ENCODE peak calls at places on chromosomes 2 and 18, in four cellular contexts. One of them, this sample, is unnamed.

GRCh38 chr2:222769446-222769845 is 91.4 kb upstream of the ACSL3 start:
- DNase-seq in GM12864: no peak
- DNase-seq in body of pancreas: no peak
- DNase-seq in lung: no peak
- DNase-seq in this sample: no peak

GRCh38 chr2:177161741-177162440 is 50.7 kb upstream of the HNRNPA3 start:
- DNase-seq in body of pancreas: peak; percentile 40
- DNase-seq in GM12864: no peak
- DNase-seq in lung: no peak
- DNase-seq in this sample: no peak

GRCh38 chr18:9704233-9705118 is 3.6 kb upstream of the RAB31 start:
- DNase-seq in GM12864: no peak
- DNase-seq in body of pancreas: no peak
- DNase-seq in lung: no peak
- DNase-seq in this sample: no peak

GRCh38 chr2:149218500-149218899 is 111.9 kb upstream of the LYPD6 start:
- DNase-seq in GM12864: no peak
- DNase-seq in lung: no peak
- DNase-seq in body of pancreas: no peak
- DNase-seq in this sample: no peak

GRCh38 chr2:69309336-69310048 is 77.5 kb downstream of the GFPT1 start:
- DNase-seq in GM12864: no peak
- DNase-seq in body of pancreas: peak; percentile 57
- DNase-seq in lung: no peak
- DNase-seq in this sample: no peak

GRCh38 chr18:70659026-70659726 is 370.3 kb downstream of the SOCS6 start:
- DNase-seq in GM12864: no peak
- DNase-seq in body of pancreas: no peak
- DNase-seq in lung: no peak
- DNase-seq in this sample: no peak

GRCh38 chr2:222864296-222864695 is 3.5 kb downstream of the ACSL3 start:
- DNase-seq in GM12864: no peak
- DNase-seq in body of pancreas: no peak
- DNase-seq in lung: no peak
- DNase-seq in this sample: peak; percentile 85

GRCh38 chr18:26579941-26580618 is 31.7 kb upstream of the KCTD1 start:
- DNase-seq in body of pancreas: peak; percentile 16
- DNase-seq in lung: peak; percentile 76
- DNase-seq in GM12864: no peak
- DNase-seq in this sample: no peak

GRCh38 chr18:37218022-37218590 is 347.5 kb downstream of the CELF4 start:
- DNase-seq in GM12864: no peak
- DNase-seq in body of pancreas: no peak
- DNase-seq in lung: no peak
- DNase-seq in this sample: no peak

GRCh38 chr18:25074925-25075693 is 276.9 kb downstream of the ZNF521 start:
- DNase-seq in body of pancreas: no peak
- DNase-seq in lung: no peak
- DNase-seq in GM12864: no peak
- DNase-seq in this sample: no peak

GRCh38 chr2:202104286-202104870 is 31.3 kb downstream of the KIAA2012 start:
- DNase-seq in GM12864: peak; percentile 5
- DNase-seq in body of pancreas: peak; percentile 10
- DNase-seq in lung: no peak
- DNase-seq in this sample: peak; percentile 41

GRCh38 chr2:235496239-235496621 is 2.4 kb downstream of the AGAP1 start:
- DNase-seq in lung: no peak
- DNase-seq in body of pancreas: no peak
- DNase-seq in GM12864: no peak
- DNase-seq in this sample: no peak

GRCh38 chr2:42100696-42101585 is 53.1 kb downstream of the PKDCC start:
- DNase-seq in GM12864: no peak
- DNase-seq in body of pancreas: peak; percentile 73
- DNase-seq in lung: peak; percentile 52
- DNase-seq in this sample: no peak

GRCh38 chr18:51330148-51330547 is 132.7 kb upstream of the MEX3C start:
- DNase-seq in body of pancreas: no peak
- DNase-seq in GM12864: no peak
- DNase-seq in lung: no peak
- DNase-seq in this sample: no peak

GRCh38 chr2:101047774-101048173 is 45.7 kb downstream of the RPL31 start:
- DNase-seq in lung: no peak
- DNase-seq in body of pancreas: no peak
- DNase-seq in GM12864: no peak
- DNase-seq in this sample: no peak

GRCh38 chr18:49725809-49726514 is 87.4 kb downstream of the ACAA2 start:
- DNase-seq in body of pancreas: peak; percentile 37
- DNase-seq in GM12864: no peak
- DNase-seq in lung: peak; percentile 51
- DNase-seq in this sample: peak; percentile 98

GRCh38 chr2:32947484-32948143 is 861 bp downstream of the LTBP1 start:
- DNase-seq in body of pancreas: peak; percentile 52
- DNase-seq in GM12864: no peak
- DNase-seq in lung: peak; percentile 30
- DNase-seq in this sample: no peak

GRCh38 chr2:222572761-222573174 is 83.1 kb downstream of the FARSB start:
- DNase-seq in lung: no peak
- DNase-seq in body of pancreas: peak; percentile 25
- DNase-seq in GM12864: no peak
- DNase-seq in this sample: no peak

GRCh38 chr2:121063471-121063870 is 221.5 kb downstream of the TFCP2L1 start:
- DNase-seq in lung: no peak
- DNase-seq in GM12864: no peak
- DNase-seq in body of pancreas: no peak
- DNase-seq in this sample: no peak

GRCh38 chr2:222854773-222855700 is 5.8 kb upstream of the ACSL3 start:
- DNase-seq in lung: no peak
- DNase-seq in GM12864: no peak
- DNase-seq in body of pancreas: no peak
- DNase-seq in this sample: no peak

GRCh38 chr2:207352978-207353377 is 176.8 kb upstream of the CREB1 start:
- DNase-seq in lung: no peak
- DNase-seq in GM12864: no peak
- DNase-seq in body of pancreas: no peak
- DNase-seq in this sample: peak; percentile 11

GRCh38 chr2:159600752-159601151 is 15.6 kb downstream of the BAZ2B start:
- DNase-seq in body of pancreas: no peak
- DNase-seq in lung: no peak
- DNase-seq in GM12864: no peak
- DNase-seq in this sample: no peak

DNA sequence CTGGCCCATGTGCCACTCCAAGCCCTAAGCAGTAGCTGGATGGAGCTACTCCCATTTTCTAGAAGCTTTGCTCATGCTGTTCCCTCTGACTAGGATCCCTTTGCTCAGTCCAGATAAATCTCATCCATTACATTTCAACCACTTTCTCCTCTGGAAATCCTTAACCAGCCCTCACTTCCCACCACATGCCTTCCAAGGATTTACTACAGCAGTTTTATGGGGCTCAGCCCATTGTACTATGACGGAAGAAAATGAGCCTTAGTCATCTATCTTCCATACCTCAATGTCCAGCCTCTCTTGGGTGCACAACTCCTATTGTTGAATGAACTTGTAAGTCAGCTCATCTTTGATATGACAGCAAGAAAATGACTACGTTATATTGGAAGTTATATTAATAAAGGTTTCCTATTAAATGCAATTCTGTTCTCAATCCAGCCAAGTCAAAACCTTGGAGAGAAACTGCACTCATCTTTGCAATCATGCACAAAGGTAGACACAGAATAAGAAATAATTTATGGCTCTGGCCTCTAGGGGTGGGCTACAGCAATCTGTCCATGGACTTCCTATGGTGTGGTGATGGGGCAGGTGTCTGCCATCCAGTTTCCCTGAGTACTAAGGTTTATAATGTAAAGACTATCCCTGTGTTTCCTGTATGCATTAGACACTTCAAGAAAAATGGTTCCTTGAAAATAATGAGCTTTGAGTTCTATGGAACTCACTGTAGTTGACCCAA is 3.4 kb downstream of the B4GALT6 start:
- DNase-seq in body of pancreas: no peak
- DNase-seq in lung: no peak
- DNase-seq in GM12864: no peak
- DNase-seq in this sample: no peak
- TF ChIP-seq CTCF in body of pancreas: no peak
- TF ChIP-seq CTCF in lung: no peak
- TF ChIP-seq CTCF in GM12864: peak; percentile 68
- TF ChIP-seq CTCF in this sample: no peak

GRCh38 chr18:72697706-72698105 is 153.6 kb upstream of the CBLN2 start:
- DNase-seq in GM12864: no peak
- DNase-seq in lung: no peak
- DNase-seq in body of pancreas: no peak
- DNase-seq in this sample: no peak

GRCh38 chr18:72692086-72692485 is 147.9 kb upstream of the CBLN2 start:
- DNase-seq in lung: no peak
- DNase-seq in GM12864: no peak
- DNase-seq in body of pancreas: peak; percentile 50
- DNase-seq in this sample: no peak

DNA sequence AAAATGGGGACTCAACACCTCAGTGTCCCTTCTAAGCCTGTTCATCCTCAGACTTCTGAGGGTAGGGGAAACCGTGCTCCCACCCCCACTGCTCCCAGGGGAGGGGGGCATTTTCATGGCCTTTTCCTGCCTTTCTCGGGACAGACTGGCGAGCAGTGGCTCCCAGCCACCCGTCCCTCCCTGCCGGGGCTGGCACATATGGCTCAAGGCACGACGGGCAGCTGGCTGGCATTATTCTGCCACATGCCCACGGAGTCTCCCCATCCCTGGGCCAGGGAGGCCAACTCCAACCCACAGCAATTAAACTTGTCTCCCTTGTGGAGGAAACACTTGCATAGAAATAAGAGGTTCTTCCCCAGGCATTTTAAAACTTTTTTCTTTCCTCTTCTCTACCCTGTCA is 148.5 kb upstream of the CBLN2 start:
- DNase-seq in body of pancreas: peak; percentile 9
- DNase-seq in GM12864: no peak
- DNase-seq in lung: no peak
- DNase-seq in this sample: no peak
- H3K4me3 ChIP-seq in body of pancreas: no peak overlapping the region
- H3K4me3 ChIP-seq in GM12864: no peak overlapping the region
- H3K4me3 ChIP-seq in lung: no peak overlapping the region
- H3K4me3 ChIP-seq in this sample: no peak overlapping the region

DNA sequence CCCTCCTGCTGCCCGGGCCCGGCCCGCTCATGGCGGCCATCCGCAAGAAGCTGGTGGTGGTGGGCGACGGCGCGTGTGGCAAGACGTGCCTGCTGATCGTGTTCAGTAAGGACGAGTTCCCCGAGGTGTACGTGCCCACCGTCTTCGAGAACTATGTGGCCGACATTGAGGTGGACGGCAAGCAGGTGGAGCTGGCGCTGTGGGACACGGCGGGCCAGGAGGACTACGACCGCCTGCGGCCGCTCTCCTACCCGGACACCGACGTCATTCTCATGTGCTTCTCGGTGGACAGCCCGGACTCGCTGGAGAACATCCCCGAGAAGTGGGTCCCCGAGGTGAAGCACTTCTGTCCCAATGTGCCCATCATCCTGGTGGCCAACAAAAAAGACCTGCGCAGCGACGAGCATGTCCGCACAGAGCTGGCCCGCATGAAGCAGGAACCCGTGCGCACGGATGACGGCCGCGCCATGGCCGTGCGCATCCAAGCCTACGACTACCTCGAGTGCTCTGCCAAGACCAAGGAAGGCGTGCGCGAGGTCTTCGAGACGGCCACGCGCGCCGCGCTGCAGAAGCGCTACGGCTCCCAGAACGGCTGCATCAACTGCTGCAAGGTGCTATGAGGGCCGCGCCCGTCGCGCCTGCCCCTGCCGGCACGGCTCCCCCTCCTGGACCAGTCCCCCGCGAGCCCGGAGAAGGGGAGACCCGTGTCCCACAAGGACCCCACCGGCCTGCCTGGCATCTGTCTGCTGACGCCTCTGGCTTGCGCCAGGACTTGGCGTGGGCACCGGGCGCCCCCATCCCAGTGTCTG is 767 bp downstream of the RHOB start:
- DNase-seq in GM12864: no peak
- DNase-seq in lung: peak; percentile 49
- DNase-seq in body of pancreas: peak; percentile 68
- DNase-seq in this sample: no peak
- TF ChIP-seq CTCF in GM12864: no peak
- TF ChIP-seq CTCF in lung: no peak
- TF ChIP-seq CTCF in body of pancreas: no peak
- TF ChIP-seq CTCF in this sample: no peak

GRCh38 chr2:144504191-144504590 is 15.7 kb downstream of the ZEB2 start:
- DNase-seq in lung: no peak
- DNase-seq in GM12864: no peak
- DNase-seq in body of pancreas: no peak
- DNase-seq in this sample: no peak
- H3K4me3 ChIP-seq in lung: no peak overlapping the region
- H3K4me3 ChIP-seq in GM12864: no peak overlapping the region
- H3K4me3 ChIP-seq in body of pancreas: no peak overlapping the region
- H3K4me3 ChIP-seq in this sample: no peak overlapping the region